ENCODE peak calls at places on chromosome 12, in eight cellular contexts. I, K, C, G, V, Z, R and Q are unnamed samples.

GRCh38 chr12:52132754-52133161 is 53.3 kb downstream of the SMIM41 start:
- DNase-seq in I (no peak), K (no peak), C (no peak), G (no peak), V (no peak), Z (no peak), R (no peak), Q (no peak)

GRCh38 chr12:62328296-62328921 is 68.2 kb downstream of the USP15 start:
- DNase-seq in I (no peak), K (peak), C (no peak), G (no peak), V (no peak), Z (no peak), R (no peak), Q (no peak)

GRCh38 chr12:47981496-47982260 is 18.3 kb downstream of the TMEM106C start:
- DNase-seq in I (no peak), K (no peak), C (no peak), G (no peak), V (no peak), Z (peak), R (no peak), Q (no peak)

GRCh38 chr12:108935165-108935564 is 55.3 kb downstream of the DAO start:
- DNase-seq in I (no peak), K (no peak), C (no peak), G (no peak), V (peak), Z (no peak), R (no peak), Q (no peak)

GRCh38 chr12:88305491-88305890 is 163.4 kb downstream of the TMTC3 start:
- DNase-seq in I (no peak), K (no peak), C (no peak), G (no peak), V (no peak), Z (peak), R (no peak), Q (no peak)

GRCh38 chr12:83190631-83191390 is 504.1 kb downstream of the TMTC2 start:
- DNase-seq in I (no peak), K (no peak), C (no peak), G (no peak), V (no peak), Z (no peak), R (no peak), Q (no peak)

GRCh38 chr12:62703011-62703380 is 232.0 kb downstream of the PPM1H start:
- DNase-seq in I (no peak), K (no peak), C (no peak), G (no peak), V (no peak), Z (no peak), R (no peak), Q (no peak)

GRCh38 chr12:101001669-101002068 is 207.1 kb downstream of the ANO4 start:
- DNase-seq in I (no peak), K (no peak), C (no peak), G (no peak), V (peak), Z (no peak), R (no peak), Q (no peak)

GRCh38 chr12:62737201-62737600 is 197.7 kb downstream of the PPM1H start:
- DNase-seq in I (no peak), K (no peak), C (no peak), G (no peak), V (no peak), Z (no peak), R (no peak), Q (no peak)

GRCh38 chr12:118033331-118033730 is 16.8 kb downstream of the RFC5 start:
- DNase-seq in I (no peak), K (no peak), C (no peak), G (no peak), V (no peak), Z (no peak), R (no peak), Q (no peak)
- TF ChIP-seq REST in I (no peak), K (no peak), C (no peak), G (no peak), V (no peak), Z (no peak), R (no peak), Q (no peak)

GRCh38 chr12:28755027-28755426 is 394.1 kb upstream of the FAR2 start:
- DNase-seq in I (no peak), K (no peak), C (no peak), G (no peak), V (no peak), Z (no peak), R (no peak), Q (no peak)

DNA sequence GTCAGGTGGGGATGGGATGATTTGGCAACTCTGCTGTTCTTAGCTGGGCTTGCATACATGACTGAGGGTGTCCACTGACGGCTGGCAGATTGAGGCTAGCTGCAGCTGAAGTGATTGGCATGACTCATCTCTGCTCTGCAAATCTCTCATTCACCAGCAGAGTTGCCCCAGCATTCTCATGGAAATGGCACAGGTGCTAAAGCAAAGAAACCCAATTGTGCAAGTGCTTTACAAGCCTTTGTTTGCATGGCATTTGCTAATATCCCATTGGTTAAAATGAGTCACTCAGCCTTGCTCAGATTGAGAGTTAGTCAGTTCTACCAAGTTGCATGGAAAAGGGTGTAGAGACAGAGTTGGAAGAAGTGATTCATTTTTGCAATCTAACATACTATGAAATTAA is 389.7 kb upstream of the FAR2 start:
- DNase-seq in I (no peak), K (no peak), C (peak), G (no peak), V (no peak), Z (peak), R (no peak), Q (peak)
- TF ChIP-seq REST in I (no peak), K (no peak), C (no peak), G (no peak), V (no peak), Z (no peak), R (no peak), Q (no peak)

GRCh38 chr12:99386907-99387306 is 260.6 kb upstream of the GARIN6 start:
- DNase-seq in I (peak), K (peak), C (peak), G (no peak), V (no peak), Z (peak), R (no peak), Q (peak)
- TF ChIP-seq REST in I (no peak), K (no peak), C (no peak), G (no peak), V (no peak), Z (no peak), R (no peak), Q (no peak)

DNA sequence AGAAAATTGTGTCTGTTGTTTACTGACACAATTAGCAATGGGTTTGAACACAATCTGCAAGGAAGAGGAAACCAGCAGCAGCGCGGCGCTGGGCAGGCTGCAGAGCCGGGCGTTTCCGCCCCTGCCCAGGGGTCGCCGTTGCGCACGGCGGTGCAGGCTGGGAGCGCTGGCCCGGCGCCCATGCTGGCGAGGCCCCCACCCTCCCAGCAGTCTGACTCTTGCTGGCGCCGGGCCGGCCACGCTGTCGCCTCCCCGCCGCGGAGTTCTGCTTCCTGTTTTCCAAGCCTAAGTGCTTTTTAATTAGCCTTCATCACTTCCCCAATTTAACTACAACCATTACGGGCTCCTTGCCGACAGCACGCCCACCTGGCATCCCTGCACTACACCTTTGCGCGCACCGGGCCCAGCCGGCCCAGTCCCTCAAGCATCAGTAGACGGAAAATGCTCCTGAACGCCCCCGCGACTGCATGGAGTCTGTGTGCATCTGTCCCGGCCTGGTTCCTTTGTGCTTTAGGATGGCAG is 212.1 kb downstream of the GXYLT1 start:
- DNase-seq in I (no peak), K (peak), C (peak), G (no peak), V (no peak), Z (no peak), R (peak), Q (no peak)
- TF ChIP-seq REST in I (no peak), K (no peak), C (no peak), G (peak), V (no peak), Z (no peak), R (no peak), Q (no peak)

GRCh38 chr12:122887817-122888212 is 8.1 kb downstream of the VPS37B start:
- DNase-seq in I (no peak), K (no peak), C (no peak), G (no peak), V (no peak), Z (no peak), R (no peak), Q (no peak)
- TF ChIP-seq REST in I (no peak), K (no peak), C (no peak), G (no peak), V (no peak), Z (no peak), R (no peak), Q (no peak)

GRCh38 chr12:123912415-123913385 is 59.9 kb downstream of the CCDC92 start:
- DNase-seq in I (no peak), K (peak), C (no peak), G (no peak), V (no peak), Z (peak), R (no peak), Q (no peak)
- TF ChIP-seq REST in I (no peak), K (no peak), C (no peak), G (no peak), V (no peak), Z (no peak), R (no peak), Q (no peak)

GRCh38 chr12:91355150-91356006 is 172.8 kb upstream of the DCN start:
- DNase-seq in I (peak), K (peak), C (peak), G (no peak), V (peak), Z (peak), R (peak), Q (peak)
- TF ChIP-seq REST in I (no peak), K (no peak), C (no peak), G (no peak), V (no peak), Z (no peak), R (no peak), Q (no peak)